ENCODE peak calls at places on chromosomes 4 and X, in nine cellular contexts. R is anterior cingulate cortex; T is osteocyte; U is uterus; I is NCI-H510A treated with DMSO at 0.1 percent for 48 hours; M is stimulated activated CD4-positive, alpha-beta T cell treated with anti-CD3 and anti-CD28 coated beads, Interleukin-2, amount 100 ng/mL, for 48 hours; Z is fibroblast of the conjunctiva; P is Kasumi-1; H is ELF-1. V is an unnamed sample.

GRCh38 chrX:138777230-138777629 is 65.7 kb upstream of the FGF13 start:
- DNase-seq in U (no peak), M (no peak), P (no peak), H (peak), I (no peak), R (no peak), T (no peak), Z (no peak), V (peak)

GRCh38 chrX:74490249-74490648 is 69.0 kb downstream of the SLC16A2 start:
- DNase-seq in U (no peak), I (no peak), R (no peak), T (no peak), P (no peak), M (no peak), Z (no peak), H (no peak), V (no peak)

GRCh38 chrX:81121513-81122363 is 80.0 kb downstream of the HMGN5 start:
- DNase-seq in M (peak), U (peak), I (peak), Z (peak), T (peak), R (peak), H (peak), P (peak), V (peak)

GRCh38 chrX:16511776-16512400 is 138.1 kb upstream of the S100G start:
- DNase-seq in H (no peak), U (no peak), I (no peak), T (no peak), Z (no peak), P (no peak), M (no peak), R (no peak), V (no peak)

GRCh38 chr4:20444599-20445337 is 193.1 kb downstream of the SLIT2 start:
- DNase-seq in M (no peak), H (no peak), U (no peak), P (no peak), T (no peak), R (no peak), Z (no peak), I (no peak), V (no peak)

GRCh38 chrX:20500171-20500865 is 233.6 kb upstream of the RPS6KA3 start:
- DNase-seq in I (no peak), Z (no peak), R (no peak), U (no peak), P (peak), H (no peak), M (no peak), T (no peak), V (no peak)

GRCh38 chr4:82005153-82005552 is 368.6 kb downstream of the HNRNPD start:
- DNase-seq in T (no peak), U (no peak), I (no peak), R (no peak), Z (no peak), M (no peak), P (no peak), H (no peak), V (no peak)

GRCh38 chr4:32219306-32220075 is 1499.3 kb downstream of the PCDH7 start:
- DNase-seq in P (no peak), M (no peak), U (no peak), I (no peak), T (no peak), R (no peak), H (no peak), Z (no peak), V (no peak)

GRCh38 chr4:1644906-1645657 is 39.0 kb downstream of the FAM53A start:
- DNase-seq in H (peak), U (peak), T (peak), I (peak), P (no peak), R (peak), M (no peak), Z (no peak), V (peak)

GRCh38 chr4:57168986-57169385 is 58.8 kb upstream of the IGFBP7 start:
- DNase-seq in Z (no peak), P (no peak), M (no peak), R (no peak), I (no peak), H (no peak), U (no peak), T (no peak), V (no peak)

GRCh38 chrX:50697691-50698090 is 116.3 kb downstream of the SHROOM4 start:
- DNase-seq in U (no peak), Z (peak), H (peak), P (no peak), I (no peak), R (no peak), M (no peak), T (no peak), V (no peak)

GRCh38 chr4:825969-826330 is at the start of gene CPLX1:
- DNase-seq in T (no peak), M (no peak), H (no peak), P (no peak), R (no peak), I (peak), U (no peak), Z (no peak), V (peak)

V was measured in endodermal cell.